ENCODE peak calls at places on chromosomes 6 and 20, in four cellular contexts. V, H, I and S are unnamed samples.

GRCh38 chr6:107243471-107243870 is 128.2 kb upstream of the BEND3 start:
- DNase-seq in V (no peak), H (no peak), I (no peak), S (no peak)

GRCh38 chr6:43922423-43923375 is 152.7 kb downstream of the VEGFA start:
- DNase-seq in V (no peak), H (no peak), I (no peak), S (no peak)

GRCh38 chr6:82712826-82713225 is 349.2 kb downstream of the TPBG start:
- DNase-seq in V (peak; percentile 23), H (no peak), I (no peak), S (no peak)

GRCh38 chr6:4446982-4447381 is 311.6 kb upstream of the ECI2 start:
- DNase-seq in V (peak; percentile 34), H (no peak), I (no peak), S (no peak)

GRCh38 chr20:54078296-54078695 is 7.9 kb upstream of the BCAS1 start:
- DNase-seq in V (no peak), H (no peak), I (no peak), S (no peak)

GRCh38 chr20:24382775-24383174 is 86.7 kb upstream of the SYNDIG1 start:
- DNase-seq in V (no peak), H (no peak), I (no peak), S (no peak)

GRCh38 chr6:119966484-119966883 is 616.9 kb upstream of the MAN1A1 start:
- DNase-seq in V (peak; percentile 13), H (no peak), I (no peak), S (no peak)

GRCh38 chr20:53337419-53338101 is 256.1 kb downstream of the ZNF217 start:
- DNase-seq in V (no peak), H (no peak), I (no peak), S (no peak)

GRCh38 chr20:63850689-63851547 is 10.4 kb upstream of the ABHD16B start:
- DNase-seq in V (no peak), H (no peak), I (no peak), S (no peak)

GRCh38 chr20:60470366-60470765 is 512.1 kb downstream of the CDH26 start:
- DNase-seq in V (no peak), H (no peak), I (no peak), S (no peak)

GRCh38 chr6:136737343-136738177 is 54.7 kb downstream of the MAP3K5 start:
- DNase-seq in V (no peak), H (no peak), I (no peak), S (no peak)

GRCh38 chr6:11921017-11921438 is 91.1 kb upstream of the HIVEP1 start:
- DNase-seq in V (peak; percentile 90), H (peak; percentile 67), I (peak; percentile 37), S (peak; percentile 87)

GRCh38 chr20:11178946-11179654 is 505.3 kb upstream of the JAG1 start:
- DNase-seq in V (peak; percentile 98), H (no peak), I (no peak), S (no peak)

GRCh38 chr6:90098025-90098474 is 198.6 kb downstream of the BACH2 start:
- DNase-seq in V (peak; percentile 58), H (peak; percentile 88), I (peak; percentile 63), S (no peak)

GRCh38 chr6:148306287-148306686 is 36.4 kb upstream of the SASH1 start:
- DNase-seq in V (no peak), H (no peak), I (no peak), S (no peak)

GRCh38 chr20:37486186-37486999 is 34.7 kb upstream of the NNAT start:
- DNase-seq in V (no peak), H (no peak), I (no peak), S (no peak)

GRCh38 chr6:160685762-160686450 is 16.1 kb upstream of the PLG start:
- DNase-seq in V (no peak), H (no peak), I (no peak), S (no peak)

GRCh38 chr20:18313410-18313809 is 25.1 kb downstream of the ZNF133 start:
- DNase-seq in V (no peak), H (no peak), I (no peak), S (no peak)

GRCh38 chr20:19486448-19486847 is 271.6 kb upstream of the RIN2 start:
- DNase-seq in V (no peak), H (no peak), I (no peak), S (no peak)

GRCh38 chr6:73290435-73290834 is 27.4 kb upstream of the KHDC1 start:
- DNase-seq in V (peak; percentile 36), H (no peak), I (no peak), S (no peak)

DNA sequence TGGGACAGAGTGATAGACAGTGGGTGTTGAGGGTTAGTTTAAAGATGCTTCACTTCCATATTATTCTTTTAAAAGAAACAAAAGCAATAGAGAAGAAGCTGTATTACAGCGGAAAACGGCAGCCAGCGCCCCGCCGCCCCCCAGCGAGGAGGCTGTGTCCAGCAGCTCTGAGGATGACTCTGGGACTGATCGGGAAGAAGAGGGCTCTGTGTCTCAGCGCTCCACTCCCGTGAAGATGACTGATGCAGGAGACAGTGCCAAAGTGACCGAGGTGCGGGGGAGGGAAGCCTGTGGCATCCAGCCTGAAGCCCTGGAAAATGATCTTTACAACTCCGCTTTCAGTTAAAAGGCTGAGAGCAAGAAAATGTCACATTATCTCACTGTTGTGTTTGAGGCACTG is 100.2 kb downstream of the FIG4 start:
- DNase-seq in V (peak; percentile 5), H (no peak), I (no peak), S (no peak)
- TF ChIP-seq CTCF in V (no peak), H (no peak), I (no peak), S (no peak)

DNA sequence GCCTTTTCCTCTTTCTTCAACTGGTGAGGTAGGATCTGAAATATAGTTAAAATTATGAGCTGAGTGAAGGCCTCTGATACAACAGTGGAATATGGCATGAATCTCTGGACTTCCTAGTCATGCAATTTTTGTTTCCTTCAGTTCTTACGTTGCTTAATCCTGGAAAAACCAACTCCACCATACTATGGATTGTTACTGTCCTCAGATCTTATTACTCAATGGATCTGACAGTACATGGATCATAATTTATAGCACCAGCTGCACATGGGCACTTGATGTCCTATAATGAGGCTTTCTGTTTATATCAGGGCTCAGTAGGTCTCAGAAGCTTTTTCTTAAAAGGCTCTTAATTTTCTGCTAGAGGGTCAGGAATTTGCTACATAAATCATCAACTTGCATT is 1341.0 kb upstream of the EYS start:
- DNase-seq in V (no peak), H (no peak), I (no peak), S (no peak)
- TF ChIP-seq CTCF in V (no peak), H (no peak), I (no peak), S (no peak)

DNA sequence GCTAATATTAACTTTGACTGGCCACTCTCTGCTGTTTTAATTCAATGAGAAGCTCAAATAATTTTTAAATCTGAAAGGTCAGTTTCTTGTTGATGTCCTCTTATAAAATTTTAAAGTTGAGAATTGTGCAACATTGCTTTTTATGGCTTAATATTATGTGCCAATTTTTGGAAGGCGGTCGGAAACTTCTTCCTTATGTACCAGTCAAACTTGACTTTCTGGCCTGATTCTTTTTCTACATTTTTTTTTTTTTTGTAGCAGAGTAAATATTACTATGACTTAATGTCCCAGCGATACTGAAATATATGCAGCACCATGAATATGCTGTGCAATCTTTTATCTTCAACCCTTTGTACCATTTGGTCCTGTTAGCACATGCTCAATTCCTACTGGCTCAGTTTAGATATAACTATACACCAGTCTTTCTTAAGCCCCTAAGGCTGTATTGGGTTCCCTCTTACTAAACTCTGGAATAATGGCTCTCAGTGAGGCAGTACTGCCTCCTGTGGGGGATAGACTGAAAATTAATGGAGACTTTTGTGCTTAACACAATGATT is 156.3 kb upstream of the SYNCRIP start:
- DNase-seq in V (peak; percentile 48), H (no peak), I (no peak), S (no peak)
- TF ChIP-seq CTCF in V (peak; percentile 21), H (no peak), I (no peak), S (no peak)

GRCh38 chr6:144647971-144648651 is 363.0 kb downstream of the UTRN start:
- DNase-seq in V (no peak), H (no peak), I (no peak), S (no peak)
- TF ChIP-seq CTCF in V (peak; percentile 47), H (no peak), I (no peak), S (peak; percentile 37)

GRCh38 chr20:44945261-44945660 is 14.9 kb downstream of the TOMM34 start:
- DNase-seq in V (no peak), H (no peak), I (no peak), S (no peak)

GRCh38 chr20:44938637-44939036 is 21.6 kb downstream of the TOMM34 start:
- DNase-seq in V (no peak), H (no peak), I (no peak), S (no peak)

GRCh38 chr20:44943828-44944227 is 16.4 kb downstream of the TOMM34 start:
- DNase-seq in V (no peak), H (no peak), I (no peak), S (no peak)

GRCh38 chr20:44941292-44941691 is 18.9 kb downstream of the TOMM34 start:
- DNase-seq in V (no peak), H (no peak), I (no peak), S (no peak)

GRCh38 chr20:44942264-44942973 is 17.8 kb downstream of the TOMM34 start:
- DNase-seq in V (no peak), H (no peak), I (no peak), S (no peak)
- TF ChIP-seq CTCF in V (peak; percentile 43), H (no peak), I (no peak), S (no peak)